ENCODE peak calls at places on chromosomes 2 and 18, in nine cellular contexts. V, A, H, N, P, D, Z, X and M are unnamed samples.

GRCh38 chr18:13437034-13437433 is 218.5 kb downstream of the LDLRAD4 start:
- DNase-seq in V (no peak), A (no peak), H (no peak), N (no peak), P (no peak), D (no peak), Z (no peak), X (no peak), M (no peak)

GRCh38 chr2:109436635-109437225 is 177.0 kb downstream of the SEPTIN10 start:
- DNase-seq in V (no peak), A (no peak), H (no peak), N (no peak), P (no peak), D (no peak), Z (no peak), X (no peak), M (peak)

GRCh38 chr2:187271825-187272224 is 176.2 kb downstream of the CALCRL start:
- DNase-seq in V (no peak), A (no peak), H (no peak), N (no peak), P (no peak), D (no peak), Z (no peak), X (no peak), M (no peak)

GRCh38 chr18:63407734-63408133 is 14.5 kb downstream of the VPS4B start:
- DNase-seq in V (no peak), A (no peak), H (no peak), N (no peak), P (no peak), D (no peak), Z (no peak), X (no peak), M (no peak)

GRCh38 chr2:102386004-102386403 is 30.4 kb downstream of the IL18R1 start:
- DNase-seq in V (no peak), A (no peak), H (no peak), N (no peak), P (no peak), D (no peak), Z (no peak), X (no peak), M (no peak)

GRCh38 chr2:182784777-182785176 is 68.7 kb downstream of the DNAJC10 start:
- DNase-seq in V (no peak), A (no peak), H (no peak), N (no peak), P (no peak), D (no peak), Z (no peak), X (no peak), M (no peak)

GRCh38 chr2:215711484-215712034 is 275.7 kb upstream of the FN1 start:
- DNase-seq in V (no peak), A (no peak), H (no peak), N (no peak), P (no peak), D (no peak), Z (no peak), X (no peak), M (no peak)

GRCh38 chr2:176658708-176659107 is 389.5 kb downstream of the MTX2 start:
- DNase-seq in V (no peak), A (no peak), H (no peak), N (no peak), P (no peak), D (no peak), Z (no peak), X (no peak), M (no peak)